ENCODE peak calls at places on chromosomes 7 and 10, in eight cellular contexts. One of them, this sample, is unnamed.

GRCh38 chr10:77902159-77902558 is 24.4 kb downstream of the DLG5 start:
- DNase-seq in epithelial cell of esophagus: no peak
- DNase-seq in endodermal cell: no peak
- DNase-seq in AG09309: no peak
- DNase-seq in heart left ventricle: no peak
- DNase-seq in psoas muscle: no peak
- DNase-seq in fibroblast of mammary gland: no peak
- DNase-seq in uterus: no peak
- DNase-seq in this sample: no peak

GRCh38 chr10:19488592-19489280 is 327.5 kb upstream of the PLXDC2 start:
- DNase-seq in psoas muscle: peak; percentile 16
- DNase-seq in endodermal cell: peak; percentile 94
- DNase-seq in fibroblast of mammary gland: peak; percentile 14
- DNase-seq in uterus: peak; percentile 36
- DNase-seq in AG09309: no peak
- DNase-seq in heart left ventricle: peak; percentile 41
- DNase-seq in epithelial cell of esophagus: peak; percentile 4
- DNase-seq in this sample: no peak

GRCh38 chr7:33392143-33392542 is 262.8 kb downstream of the BBS9 start:
- DNase-seq in uterus: no peak
- DNase-seq in fibroblast of mammary gland: no peak
- DNase-seq in epithelial cell of esophagus: no peak
- DNase-seq in psoas muscle: no peak
- DNase-seq in AG09309: no peak
- DNase-seq in heart left ventricle: no peak
- DNase-seq in endodermal cell: no peak
- DNase-seq in this sample: no peak

GRCh38 chr10:129940617-129941198 is 23.4 kb downstream of the EBF3 start:
- DNase-seq in uterus: no peak
- DNase-seq in heart left ventricle: peak; percentile 9
- DNase-seq in fibroblast of mammary gland: no peak
- DNase-seq in psoas muscle: no peak
- DNase-seq in endodermal cell: no peak
- DNase-seq in epithelial cell of esophagus: no peak
- DNase-seq in AG09309: no peak
- DNase-seq in this sample: no peak

GRCh38 chr10:103238506-103239252 is 7.0 kb upstream of the RPEL1 start:
- DNase-seq in psoas muscle: no peak
- DNase-seq in AG09309: no peak
- DNase-seq in fibroblast of mammary gland: peak; percentile 55
- DNase-seq in epithelial cell of esophagus: peak; percentile 89
- DNase-seq in uterus: no peak
- DNase-seq in heart left ventricle: peak; percentile 35
- DNase-seq in endodermal cell: peak; percentile 84
- DNase-seq in this sample: no peak

GRCh38 chr7:101399759-101400158 is 37.1 kb downstream of the COL26A1 start:
- DNase-seq in endodermal cell: no peak
- DNase-seq in epithelial cell of esophagus: no peak
- DNase-seq in psoas muscle: no peak
- DNase-seq in AG09309: peak; percentile 16
- DNase-seq in uterus: no peak
- DNase-seq in heart left ventricle: no peak
- DNase-seq in fibroblast of mammary gland: peak; percentile 33
- DNase-seq in this sample: no peak

GRCh38 chr10:62196528-62196927 is 72.1 kb downstream of the RTKN2 start:
- DNase-seq in epithelial cell of esophagus: no peak
- DNase-seq in AG09309: no peak
- DNase-seq in heart left ventricle: no peak
- DNase-seq in uterus: no peak
- DNase-seq in endodermal cell: no peak
- DNase-seq in fibroblast of mammary gland: no peak
- DNase-seq in psoas muscle: no peak
- DNase-seq in this sample: no peak

GRCh38 chr7:20064974-20065862 is 152.0 kb downstream of the MACC1 start:
- DNase-seq in fibroblast of mammary gland: peak; percentile 19
- DNase-seq in epithelial cell of esophagus: no peak
- DNase-seq in uterus: peak; percentile 27
- DNase-seq in endodermal cell: no peak
- DNase-seq in AG09309: peak; percentile 55
- DNase-seq in psoas muscle: no peak
- DNase-seq in heart left ventricle: no peak
- DNase-seq in this sample: peak; percentile 54

GRCh38 chr10:51244308-51244707 is 170.0 kb downstream of the PRKG1 start:
- DNase-seq in uterus: no peak
- DNase-seq in endodermal cell: no peak
- DNase-seq in epithelial cell of esophagus: no peak
- DNase-seq in AG09309: no peak
- DNase-seq in heart left ventricle: peak; percentile 23
- DNase-seq in psoas muscle: no peak
- DNase-seq in fibroblast of mammary gland: no peak
- DNase-seq in this sample: no peak

GRCh38 chr10:123229927-123230630 is 75.9 kb downstream of the BUB3 start:
- DNase-seq in endodermal cell: peak; percentile 23
- DNase-seq in epithelial cell of esophagus: peak; percentile 90
- DNase-seq in uterus: no peak
- DNase-seq in psoas muscle: no peak
- DNase-seq in fibroblast of mammary gland: peak; percentile 12
- DNase-seq in heart left ventricle: no peak
- DNase-seq in AG09309: no peak
- DNase-seq in this sample: no peak

GRCh38 chr10:94640562-94640961 is 43.0 kb upstream of the CYP2C18 start:
- DNase-seq in heart left ventricle: no peak
- DNase-seq in endodermal cell: no peak
- DNase-seq in uterus: no peak
- DNase-seq in psoas muscle: no peak
- DNase-seq in epithelial cell of esophagus: no peak
- DNase-seq in AG09309: no peak
- DNase-seq in fibroblast of mammary gland: no peak
- DNase-seq in this sample: no peak

GRCh38 chr10:113865896-113866295 is 11.4 kb downstream of the NHLRC2 start:
- DNase-seq in fibroblast of mammary gland: no peak
- DNase-seq in AG09309: no peak
- DNase-seq in psoas muscle: no peak
- DNase-seq in endodermal cell: no peak
- DNase-seq in uterus: no peak
- DNase-seq in heart left ventricle: no peak
- DNase-seq in epithelial cell of esophagus: no peak
- DNase-seq in this sample: no peak

GRCh38 chr7:47634273-47634672 is 52.4 kb upstream of the TNS3 start:
- DNase-seq in uterus: no peak
- DNase-seq in epithelial cell of esophagus: peak; percentile 25
- DNase-seq in endodermal cell: no peak
- DNase-seq in psoas muscle: no peak
- DNase-seq in fibroblast of mammary gland: no peak
- DNase-seq in AG09309: no peak
- DNase-seq in heart left ventricle: no peak
- DNase-seq in this sample: no peak

GRCh38 chr7:94043299-94043698 is 39.1 kb upstream of the BET1 start:
- DNase-seq in endodermal cell: no peak
- DNase-seq in epithelial cell of esophagus: peak; percentile 89
- DNase-seq in uterus: no peak
- DNase-seq in heart left ventricle: no peak
- DNase-seq in AG09309: peak; percentile 62
- DNase-seq in fibroblast of mammary gland: peak; percentile 88
- DNase-seq in psoas muscle: no peak
- DNase-seq in this sample: no peak

GRCh38 chr7:56287429-56288138 is 171.4 kb upstream of the NUPR2 start:
- DNase-seq in psoas muscle: peak; percentile 29
- DNase-seq in AG09309: no peak
- DNase-seq in fibroblast of mammary gland: no peak
- DNase-seq in heart left ventricle: peak; percentile 47
- DNase-seq in epithelial cell of esophagus: peak; percentile 29
- DNase-seq in endodermal cell: no peak
- DNase-seq in uterus: no peak
- DNase-seq in this sample: no peak

GRCh38 chr10:110916554-110917346 is 2.2 kb downstream of the BBIP1 start:
- DNase-seq in fibroblast of mammary gland: peak; percentile 64
- DNase-seq in psoas muscle: no peak
- DNase-seq in AG09309: peak; percentile 94
- DNase-seq in heart left ventricle: no peak
- DNase-seq in uterus: no peak
- DNase-seq in epithelial cell of esophagus: no peak
- DNase-seq in endodermal cell: no peak
- DNase-seq in this sample: peak; percentile 93

GRCh38 chr10:110918269-110918632 is 729 bp downstream of the BBIP1 start:
- DNase-seq in AG09309: peak; percentile 78
- DNase-seq in epithelial cell of esophagus: peak; percentile 97
- DNase-seq in endodermal cell: peak; percentile 98
- DNase-seq in fibroblast of mammary gland: peak; percentile 92
- DNase-seq in psoas muscle: no peak
- DNase-seq in uterus: peak; percentile 96
- DNase-seq in heart left ventricle: peak; percentile 97
- DNase-seq in this sample: peak; percentile 74

GRCh38 chr10:110919971-110920881 is 822 bp downstream of the SHOC2 start:
- DNase-seq in fibroblast of mammary gland: peak; percentile 62
- DNase-seq in psoas muscle: no peak
- DNase-seq in endodermal cell: peak; percentile 80
- DNase-seq in uterus: peak; percentile 43
- DNase-seq in epithelial cell of esophagus: peak; percentile 43
- DNase-seq in heart left ventricle: peak; percentile 40
- DNase-seq in AG09309: no peak
- DNase-seq in this sample: no peak

GRCh38 chr10:110918633-110919348 is at the start of gene BBIP1:
- DNase-seq in epithelial cell of esophagus: peak; percentile 100
- DNase-seq in heart left ventricle: no peak
- DNase-seq in uterus: no peak
- DNase-seq in AG09309: peak; percentile 100
- DNase-seq in psoas muscle: peak; percentile 95
- DNase-seq in fibroblast of mammary gland: peak; percentile 100
- DNase-seq in endodermal cell: no peak
- DNase-seq in this sample: peak; percentile 99

GRCh38 chr10:110919349-110919931 is at the start of gene SHOC2:
- DNase-seq in psoas muscle: peak; percentile 99
- DNase-seq in heart left ventricle: peak; percentile 100
- DNase-seq in fibroblast of mammary gland: no peak
- DNase-seq in uterus: peak; percentile 100
- DNase-seq in epithelial cell of esophagus: peak; percentile 81
- DNase-seq in AG09309: no peak
- DNase-seq in endodermal cell: peak; percentile 99
- DNase-seq in this sample: no peak
- TF ChIP-seq CTCF in psoas muscle: peak; percentile 14
- TF ChIP-seq CTCF in heart left ventricle: no peak
- TF ChIP-seq CTCF in fibroblast of mammary gland: peak; percentile 2
- TF ChIP-seq CTCF in uterus: no peak
- TF ChIP-seq CTCF in epithelial cell of esophagus: no peak
- TF ChIP-seq CTCF in AG09309: peak; percentile 16
- TF ChIP-seq CTCF in endodermal cell: peak; percentile 51
- TF ChIP-seq CTCF in this sample: peak; percentile 54

GRCh38 chr10:70913546-70914240 is 25.3 kb upstream of the PCBD1 start:
- DNase-seq in AG09309: no peak
- DNase-seq in heart left ventricle: no peak
- DNase-seq in uterus: no peak
- DNase-seq in psoas muscle: no peak
- DNase-seq in endodermal cell: no peak
- DNase-seq in epithelial cell of esophagus: no peak
- DNase-seq in fibroblast of mammary gland: no peak
- DNase-seq in this sample: no peak

GRCh38 chr10:70914316-70914864 is 26.0 kb upstream of the PCBD1 start:
- DNase-seq in uterus: no peak
- DNase-seq in fibroblast of mammary gland: no peak
- DNase-seq in psoas muscle: no peak
- DNase-seq in AG09309: no peak
- DNase-seq in epithelial cell of esophagus: no peak
- DNase-seq in heart left ventricle: no peak
- DNase-seq in endodermal cell: no peak
- DNase-seq in this sample: no peak

GRCh38 chr10:70915806-70916205 is 27.4 kb upstream of the PCBD1 start:
- DNase-seq in uterus: no peak
- DNase-seq in AG09309: no peak
- DNase-seq in epithelial cell of esophagus: no peak
- DNase-seq in endodermal cell: no peak
- DNase-seq in fibroblast of mammary gland: no peak
- DNase-seq in heart left ventricle: no peak
- DNase-seq in psoas muscle: peak; percentile 5
- DNase-seq in this sample: no peak

GRCh38 chr10:70916241-70916640 is 27.9 kb upstream of the PCBD1 start:
- DNase-seq in endodermal cell: no peak
- DNase-seq in psoas muscle: peak; percentile 2
- DNase-seq in AG09309: no peak
- DNase-seq in epithelial cell of esophagus: no peak
- DNase-seq in heart left ventricle: no peak
- DNase-seq in fibroblast of mammary gland: no peak
- DNase-seq in uterus: no peak
- DNase-seq in this sample: no peak

DNA sequence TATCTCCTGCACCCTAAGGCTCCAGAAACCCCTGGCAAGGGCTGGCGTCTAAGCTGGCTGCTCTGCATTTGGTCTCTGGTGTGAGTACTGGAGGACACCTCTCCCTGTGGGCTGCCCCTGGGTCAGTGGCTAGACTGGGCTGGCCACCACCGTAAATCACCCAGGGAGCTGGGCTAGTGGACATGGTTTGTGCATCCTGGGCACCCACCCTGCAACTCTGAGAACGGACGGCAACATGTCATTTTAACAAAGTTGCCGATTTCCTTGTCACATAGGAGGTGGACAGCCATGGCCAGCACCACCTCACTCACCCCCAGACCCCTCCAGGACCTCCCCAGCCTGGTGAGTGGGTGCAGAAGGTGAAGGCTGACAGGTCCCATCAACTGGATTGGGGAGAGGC is 26.8 kb upstream of the PCBD1 start:
- DNase-seq in AG09309: no peak
- DNase-seq in fibroblast of mammary gland: no peak
- DNase-seq in uterus: no peak
- DNase-seq in endodermal cell: no peak
- DNase-seq in psoas muscle: no peak
- DNase-seq in heart left ventricle: no peak
- DNase-seq in epithelial cell of esophagus: no peak
- DNase-seq in this sample: no peak
- H3K4me3 ChIP-seq in AG09309: no peak overlapping the region
- H3K4me3 ChIP-seq in fibroblast of mammary gland: no peak overlapping the region
- H3K4me3 ChIP-seq in uterus: no peak overlapping the region
- H3K4me3 ChIP-seq in endodermal cell: no peak overlapping the region
- H3K4me3 ChIP-seq in psoas muscle: no peak overlapping the region
- H3K4me3 ChIP-seq in heart left ventricle: no peak overlapping the region
- H3K4me3 ChIP-seq in epithelial cell of esophagus: no peak overlapping the region
- H3K4me3 ChIP-seq in this sample: no peak overlapping the region

GRCh38 chr10:14244147-14244546 is 86.6 kb downstream of the FRMD4A start:
- DNase-seq in fibroblast of mammary gland: no peak
- DNase-seq in heart left ventricle: no peak
- DNase-seq in endodermal cell: peak; percentile 81
- DNase-seq in psoas muscle: no peak
- DNase-seq in epithelial cell of esophagus: no peak
- DNase-seq in AG09309: no peak
- DNase-seq in uterus: no peak
- DNase-seq in this sample: no peak
- TF ChIP-seq CTCF in fibroblast of mammary gland: no peak
- TF ChIP-seq CTCF in heart left ventricle: no peak
- TF ChIP-seq CTCF in endodermal cell: peak; percentile 82
- TF ChIP-seq CTCF in psoas muscle: no peak
- TF ChIP-seq CTCF in epithelial cell of esophagus: no peak
- TF ChIP-seq CTCF in AG09309: no peak
- TF ChIP-seq CTCF in uterus: no peak
- TF ChIP-seq CTCF in this sample: no peak

DNA sequence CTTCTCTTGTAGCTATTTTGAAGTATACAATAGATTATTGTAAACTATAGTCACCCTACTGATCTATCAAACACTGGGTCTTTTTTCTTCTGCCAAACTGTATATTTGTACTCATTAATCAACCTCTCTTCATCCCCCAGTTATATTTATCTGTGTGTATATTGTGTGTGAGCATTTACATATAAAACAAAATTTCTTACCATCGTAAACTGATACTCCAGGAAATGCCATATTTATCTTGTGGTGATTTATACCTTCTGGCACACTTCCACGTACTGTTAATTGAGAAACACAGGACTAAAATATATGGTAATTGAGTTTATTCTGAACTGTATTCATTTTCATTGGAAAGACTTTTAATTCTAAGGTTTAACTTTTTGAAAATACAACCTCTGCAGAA is 18.9 kb downstream of the ANLN start:
- DNase-seq in heart left ventricle: no peak
- DNase-seq in AG09309: no peak
- DNase-seq in fibroblast of mammary gland: peak; percentile 23
- DNase-seq in epithelial cell of esophagus: peak; percentile 47
- DNase-seq in psoas muscle: no peak
- DNase-seq in uterus: no peak
- DNase-seq in endodermal cell: no peak
- DNase-seq in this sample: no peak
- H3K4me3 ChIP-seq in heart left ventricle: no peak overlapping the region
- H3K4me3 ChIP-seq in AG09309: no peak overlapping the region
- H3K4me3 ChIP-seq in fibroblast of mammary gland: no peak overlapping the region
- H3K4me3 ChIP-seq in epithelial cell of esophagus: no peak overlapping the region
- H3K4me3 ChIP-seq in psoas muscle: no peak overlapping the region
- H3K4me3 ChIP-seq in uterus: no peak overlapping the region
- H3K4me3 ChIP-seq in endodermal cell: no peak overlapping the region
- H3K4me3 ChIP-seq in this sample: no peak overlapping the region